ENCODE peak calls at places on chromosomes 13 and 19, in ten cellular contexts. O, Y, D, R, N, K, S, T, G and Q are unnamed samples.

GRCh38 chr13:66859078-66859477 is 371.1 kb downstream of the PCDH9 start:
- DNase-seq in O (no peak), Y (no peak), D (no peak), R (no peak), N (no peak), K (no peak), S (no peak), T (no peak), G (no peak), Q (no peak)

GRCh38 chr13:51785592-51786424 is 18.2 kb downstream of the DHRS12 start:
- DNase-seq in O (no peak), Y (no peak), D (peak), R (no peak), N (no peak), K (no peak), S (no peak), T (peak), G (peak), Q (no peak)

GRCh38 chr13:30421093-30422055 is 919 bp upstream of the UBE2L5 start:
- DNase-seq in O (no peak), Y (peak), D (peak), R (peak), N (peak), K (peak), S (no peak), T (no peak), G (peak), Q (no peak)

GRCh38 chr13:23980160-23980551 is 82.9 kb upstream of the C1QTNF9B start:
- DNase-seq in O (peak), Y (peak), D (peak), R (peak), N (peak), K (peak), S (no peak), T (peak), G (peak), Q (peak)

GRCh38 chr19:49422407-49423277 is 599 bp downstream of the PTH2 start:
- DNase-seq in O (no peak), Y (no peak), D (peak), R (peak), N (no peak), K (peak), S (no peak), T (no peak), G (peak), Q (no peak)

GRCh38 chr19:57245959-57246358 is 5.5 kb downstream of the ZNF805 start:
- DNase-seq in O (no peak), Y (no peak), D (no peak), R (no peak), N (no peak), K (no peak), S (no peak), T (no peak), G (no peak), Q (no peak)

GRCh38 chr19:29609636-29610035 is 3.6 kb downstream of the POP4 start:
- DNase-seq in O (no peak), Y (no peak), D (no peak), R (no peak), N (no peak), K (no peak), S (no peak), T (no peak), G (no peak), Q (peak)

GRCh38 chr19:50646074-50646807 is 3.0 kb upstream of the C19orf81 start:
- DNase-seq in O (no peak), Y (peak), D (peak), R (no peak), N (no peak), K (no peak), S (no peak), T (no peak), G (no peak), Q (no peak)

GRCh38 chr19:2986951-2987491 is 9.7 kb downstream of the TLE6 start:
- DNase-seq in O (no peak), Y (no peak), D (no peak), R (no peak), N (no peak), K (no peak), S (no peak), T (peak), G (no peak), Q (no peak)

GRCh38 chr13:41937388-41937787 is 23.5 kb downstream of the VWA8 start:
- DNase-seq in O (no peak), Y (no peak), D (no peak), R (no peak), N (no peak), K (no peak), S (no peak), T (no peak), G (no peak), Q (no peak)